ENCODE peak calls at places on chromosomes 3 and 15, in six cellular contexts. C is mesenchymal stem cell, S is trophoblast cell, E is IMR-90, V is H9, D is H1. L is an unnamed sample.

GRCh38 chr15:91940466-91941381 is 87.2 kb downstream of the SLCO3A1 start:
- DNase-seq in V (no peak), C (no peak), D (no peak), E (no peak), S (no peak), L (no peak)

GRCh38 chr3:147396709-147397046 is 9.7 kb downstream of the ZIC4 start:
- DNase-seq in E (no peak), V (no peak), D (no peak), S (no peak), C (no peak), L (no peak)

GRCh38 chr3:129936757-129937156 is 37.8 kb upstream of the TRH start:
- DNase-seq in C (peak), V (no peak), S (peak), E (peak), D (no peak), L (peak)

GRCh38 chr3:184068344-184068743 is 15.5 kb downstream of the HTR3C start:
- DNase-seq in C (no peak), D (no peak), V (no peak), S (no peak), E (no peak), L (no peak)

GRCh38 chr3:136994772-136995516 is 37.2 kb downstream of the IL20RB start:
- DNase-seq in E (peak), V (no peak), C (no peak), D (no peak), S (no peak), L (no peak)

GRCh38 chr3:124260206-124260915 is 268.4 kb upstream of the ROPN1 start:
- DNase-seq in E (peak), C (peak), D (no peak), V (no peak), S (no peak), L (no peak)

GRCh38 chr3:151769175-151769574 is 35.4 kb downstream of the AADACL2 start:
- DNase-seq in C (no peak), S (no peak), V (no peak), E (no peak), D (no peak), L (no peak)

GRCh38 chr3:44001072-44001471 is 240.6 kb upstream of the TOPAZ1 start:
- DNase-seq in V (no peak), E (no peak), S (no peak), C (no peak), D (no peak), L (no peak)

GRCh38 chr3:181880339-181880738 is 168.6 kb downstream of the SOX2 start:
- DNase-seq in S (no peak), E (no peak), C (no peak), V (no peak), D (no peak), L (peak)

GRCh38 chr3:164479978-164480377 is 598.3 kb downstream of the SI start:
- DNase-seq in C (no peak), E (no peak), V (no peak), S (no peak), D (no peak), L (no peak)

GRCh38 chr15:71189723-71190122 is 74.5 kb downstream of the THSD4 start:
- DNase-seq in V (no peak), E (peak), S (no peak), D (no peak), C (no peak), L (no peak)

GRCh38 chr15:75666823-75667501 is 19.2 kb downstream of the SNX33 start:
- DNase-seq in D (no peak), E (peak), C (peak), S (peak), V (no peak), L (no peak)

GRCh38 chr3:111751961-111752360 is 107.1 kb upstream of the PHLDB2 start:
- DNase-seq in E (peak), V (no peak), D (no peak), S (no peak), C (peak), L (no peak)

GRCh38 chr15:63909819-63910437 is 76.2 kb upstream of the HERC1 start:
- DNase-seq in E (peak), V (no peak), C (peak), S (no peak), D (no peak), L (no peak)

GRCh38 chr3:142086581-142087090 is 62.7 kb downstream of the TFDP2 start:
- DNase-seq in V (no peak), D (no peak), E (no peak), C (no peak), S (no peak), L (no peak)

GRCh38 chr3:175311404-175311803 is 452.3 kb downstream of the NAALADL2 start:
- DNase-seq in E (no peak), C (no peak), V (no peak), S (no peak), D (no peak), L (no peak)

GRCh38 chr3:122405015-122405414 is 10.8 kb downstream of the WDR5B start:
- DNase-seq in E (no peak), S (no peak), D (no peak), C (no peak), V (no peak), L (no peak)

GRCh38 chr15:96255599-96255998 is 74.9 kb upstream of the NR2F2 start:
- DNase-seq in V (no peak), S (no peak), E (no peak), D (no peak), C (no peak), L (no peak)

GRCh38 chr3:126998728-126999127 is 15.8 kb downstream of the PLXNA1 start:
- DNase-seq in D (no peak), E (no peak), S (no peak), C (no peak), V (no peak), L (no peak)

GRCh38 chr3:107687182-107687581 is 164.4 kb downstream of the BBX start:
- DNase-seq in V (no peak), E (no peak), S (no peak), D (no peak), C (no peak), L (no peak)

GRCh38 chr3:12752803-12753202 is 6.3 kb downstream of the TMEM40 start:
- DNase-seq in S (no peak), D (no peak), V (no peak), E (peak), C (no peak), L (no peak)

GRCh38 chr3:126036056-126036549 is 47.8 kb downstream of the SLC41A3 start:
- DNase-seq in D (no peak), E (no peak), S (no peak), C (no peak), V (no peak), L (no peak)

GRCh38 chr15:67805008-67805681 is 20.2 kb upstream of the SKOR1 start:
- DNase-seq in S (no peak), C (no peak), D (no peak), E (no peak), V (no peak), L (no peak)

GRCh38 chr3:177201707-177202397 is 4.6 kb upstream of the TBL1XR1 start:
- DNase-seq in S (peak), V (no peak), C (peak), E (peak), D (no peak), L (no peak)

GRCh38 chr3:182092662-182093262 is 381.0 kb downstream of the SOX2 start:
- DNase-seq in S (no peak), E (no peak), C (peak), V (peak), D (no peak), L (no peak)

GRCh38 chr3:44185396-44185915 is 56.2 kb upstream of the TOPAZ1 start:
- DNase-seq in C (no peak), D (no peak), V (no peak), S (no peak), E (no peak), L (no peak)

GRCh38 chr15:78968539-78969271 is 23.9 kb upstream of the CTSH start:
- DNase-seq in D (no peak), E (no peak), S (no peak), C (no peak), V (no peak), L (no peak)

GRCh38 chr3:56297281-56297680 is 171.0 kb downstream of the ERC2 start:
- DNase-seq in V (no peak), C (no peak), S (no peak), E (no peak), D (no peak), L (no peak)

GRCh38 chr3:127665586-127665985 is 7.2 kb upstream of the ABTB1 start:
- DNase-seq in V (no peak), C (no peak), D (no peak), S (no peak), E (no peak), L (no peak)

GRCh38 chr3:12707425-12707824 is 43.5 kb upstream of the RAF1 start:
- DNase-seq in S (peak), C (no peak), D (no peak), V (no peak), E (peak), L (no peak)

GRCh38 chr15:78082106-78082742 is 4.7 kb upstream of the TBC1D2B start:
- DNase-seq in C (peak), S (peak), E (peak), V (no peak), D (no peak), L (no peak)

GRCh38 chr3:17840126-17840525 is 97.7 kb upstream of the TBC1D5 start:
- DNase-seq in S (no peak), D (no peak), C (no peak), V (no peak), E (no peak), L (no peak)

GRCh38 chr15:95799286-95800187 is 531.0 kb upstream of the NR2F2 start:
- DNase-seq in D (no peak), V (no peak), C (peak), E (peak), S (no peak), L (no peak)

GRCh38 chr15:64430000-64430735 is 30.2 kb upstream of the ZNF609 start:
- DNase-seq in C (peak), D (peak), S (no peak), E (peak), V (peak), L (peak)

GRCh38 chr3:188698436-188698835 is 473.3 kb upstream of the TPRG1 start:
- DNase-seq in C (no peak), V (no peak), E (no peak), D (no peak), S (no peak), L (no peak)
- H4K91ac ChIP-seq in C (no peak), V (no peak), E (no peak), D (no peak), S (no peak), L (no peak)

DNA sequence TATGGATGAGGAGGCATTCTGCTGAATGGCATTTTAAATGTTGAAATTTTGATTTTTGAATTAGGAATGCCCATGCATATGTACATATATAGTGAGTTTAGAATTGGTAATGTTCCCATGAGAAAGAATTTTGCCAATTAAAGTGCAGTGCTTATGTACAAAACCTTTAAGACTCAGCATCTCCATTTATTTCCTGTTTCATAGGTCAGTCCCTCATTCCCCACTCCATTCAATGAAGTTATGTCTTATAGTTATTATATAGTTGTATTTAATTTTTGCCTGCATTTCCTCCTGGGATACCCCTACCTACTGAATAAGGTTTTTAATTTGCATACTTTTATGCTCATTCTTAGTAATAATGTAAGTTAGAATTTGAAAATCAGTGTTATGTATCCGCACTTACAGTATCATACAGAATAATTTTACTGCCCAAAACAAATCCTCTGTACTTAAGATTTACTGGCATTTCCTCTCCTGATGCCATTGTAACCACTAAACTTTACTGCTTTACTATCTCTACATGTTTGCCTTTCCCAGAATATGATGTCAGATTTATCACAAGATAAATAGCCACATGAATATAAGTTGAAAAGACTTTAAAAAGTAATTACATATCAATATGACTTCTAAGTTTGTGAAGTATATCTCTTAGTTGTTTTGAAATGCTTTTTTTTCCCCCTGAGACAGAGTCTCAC is 389.1 kb upstream of the NDN start:
- DNase-seq in E (no peak), C (no peak), V (no peak), D (no peak), S (no peak), L (no peak)
- H4K91ac ChIP-seq in E (no peak), C (no peak), V (no peak), D (no peak), S (no peak), L (no peak)

DNA sequence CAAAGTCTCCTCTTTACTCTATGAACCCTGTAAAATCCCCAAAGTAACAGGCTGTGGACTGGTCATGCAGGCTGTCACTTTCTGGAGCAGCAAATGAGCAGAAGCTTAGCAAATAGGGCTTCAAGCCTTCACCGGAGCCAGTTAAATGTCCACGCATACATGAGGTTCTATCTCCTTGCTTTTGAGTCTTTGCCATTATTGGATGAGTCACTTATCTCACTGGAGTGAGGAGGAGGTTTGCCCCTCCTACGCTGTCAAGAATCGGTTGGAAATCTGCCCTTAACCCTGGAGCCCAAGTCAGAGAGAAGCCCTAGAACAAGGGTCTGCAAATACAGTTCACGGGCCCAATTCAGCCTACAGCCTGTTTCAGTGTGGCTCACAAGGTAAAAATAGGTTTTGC is 126.1 kb upstream of the CTNNB1 start:
- DNase-seq in S (no peak), C (no peak), E (no peak), V (no peak), D (no peak), L (no peak)
- H4K91ac ChIP-seq in S (no peak), C (no peak), E (no peak), V (no peak), D (no peak), L (no peak)

DNA sequence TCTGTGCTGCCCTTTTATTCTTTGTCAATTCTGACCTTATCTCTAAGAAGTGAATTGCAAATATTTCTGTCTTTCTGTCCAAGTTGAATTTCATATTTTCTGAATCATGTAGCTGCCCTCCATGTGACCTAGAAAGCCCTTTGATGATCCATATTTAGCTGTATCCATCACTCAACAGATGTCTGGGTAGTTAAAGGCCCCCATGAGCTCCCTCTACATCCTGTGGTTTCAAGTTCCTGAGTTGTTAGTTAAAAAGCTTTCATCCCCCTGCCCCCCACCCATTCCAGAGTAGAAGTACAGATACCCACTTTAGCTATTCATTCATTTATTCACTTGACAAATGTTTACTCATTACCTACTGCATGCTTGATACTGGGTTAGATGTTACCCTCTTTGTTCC is 33.7 kb upstream of the ETV5 start:
- DNase-seq in C (no peak), D (no peak), E (no peak), S (no peak), V (no peak), L (no peak)
- H4K91ac ChIP-seq in C (no peak), D (no peak), E (no peak), S (no peak), V (no peak), L (no peak)

DNA sequence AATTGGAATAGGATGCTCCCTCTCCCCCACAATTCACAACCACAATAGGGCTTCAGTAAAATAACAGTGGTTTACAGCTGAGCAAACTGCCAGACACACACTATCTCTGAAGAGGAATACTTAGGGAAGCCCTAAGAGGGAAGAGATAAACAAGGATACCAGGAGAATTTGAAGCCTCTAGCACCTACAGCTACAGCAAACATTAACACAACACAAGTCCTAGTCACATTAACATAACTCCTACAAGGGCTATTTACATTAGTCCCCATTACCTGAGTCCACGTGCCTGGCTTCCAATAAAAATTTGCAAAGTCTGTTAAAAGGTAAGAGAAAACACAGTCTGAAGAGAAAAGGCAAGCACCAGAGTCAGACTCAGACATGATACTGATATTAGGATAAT is 346.9 kb upstream of the CDIN1 start:
- DNase-seq in S (no peak), D (peak), V (no peak), C (no peak), E (no peak), L (no peak)
- H4K91ac ChIP-seq in S (no peak), D (no peak), V (no peak), C (no peak), E (no peak), L (no peak)

L was measured in neuronal stem cell.